ENCODE peak calls at places on chromosome 18, in eight cellular contexts. W is anterior cingulate cortex, F is T-helper 17 cell, M is RPMI7951, X is A549, T is GM19239, A is WTC11, P is T-helper 9 cell. K is an unnamed sample.

GRCh38 chr18:10149768-10150556 is 236.1 kb downstream of the VAPA start:
- DNase-seq in W (no peak), F (no peak), M (no peak), X (no peak), T (no peak), A (no peak), P (no peak), K (no peak)

GRCh38 chr18:55546873-55547704 is 40.9 kb downstream of the TCF4 start:
- DNase-seq in W (peak), F (no peak), M (peak), X (no peak), T (no peak), A (no peak), P (no peak), K (peak)

GRCh38 chr18:79682896-79683625 is 3.5 kb downstream of the CTDP1 start:
- DNase-seq in W (no peak), F (no peak), M (no peak), X (no peak), T (no peak), A (no peak), P (peak), K (no peak)

GRCh38 chr18:51076503-51076902 is 46.5 kb downstream of the SMAD4 start:
- DNase-seq in W (no peak), F (no peak), M (no peak), X (no peak), T (no peak), A (no peak), P (no peak), K (no peak)

GRCh38 chr18:35362531-35362930 is 14.6 kb downstream of the ZNF396 start:
- DNase-seq in W (no peak), F (no peak), M (no peak), X (no peak), T (no peak), A (no peak), P (no peak), K (peak)

GRCh38 chr18:5979971-5980457 is 84.7 kb upstream of the TMEM200C start:
- DNase-seq in W (no peak), F (no peak), M (no peak), X (no peak), T (no peak), A (no peak), P (no peak), K (no peak)

GRCh38 chr18:23453657-23454011 is 547 bp downstream of the RIOK3 start:
- DNase-seq in W (no peak), F (no peak), M (peak), X (peak), T (no peak), A (no peak), P (no peak), K (peak)

GRCh38 chr18:47150824-47151366 is 595 bp upstream of the HDHD2 start:
- DNase-seq in W (no peak), F (no peak), M (no peak), X (no peak), T (no peak), A (no peak), P (no peak), K (peak)

GRCh38 chr18:3790702-3791101 is 340.7 kb downstream of the TGIF1 start:
- DNase-seq in W (no peak), F (no peak), M (peak), X (no peak), T (no peak), A (no peak), P (no peak), K (no peak)

GRCh38 chr18:12595571-12596255 is 62.2 kb downstream of the SPIRE1 start:
- DNase-seq in W (no peak), F (no peak), M (no peak), X (no peak), T (no peak), A (no peak), P (no peak), K (no peak)

GRCh38 chr18:10213526-10213925 is 240.9 kb upstream of the APCDD1 start:
- DNase-seq in W (no peak), F (no peak), M (peak), X (peak), T (peak), A (no peak), P (no peak), K (peak)

GRCh38 chr18:23115683-23116096 is 19.6 kb upstream of the CABLES1 start:
- DNase-seq in W (no peak), F (no peak), M (peak), X (peak), T (no peak), A (no peak), P (no peak), K (peak)

K was measured in DMS53.